ENCODE peak calls at places on chromosome 12, in seven cellular contexts. X is stimulated activated naive CD8-positive, alpha-beta T cell treated with anti-CD3 and anti-CD28 coated beads, Interleukin-15, Interleukin-2, amounts not matched to agents 100 U/mL and 50 U/mL, for 24 hours; L is LoVo; J is NCI-H2171; G is endothelial cell; K is GM04503; F is stimulated activated CD4-positive, alpha-beta T cell treated with anti-CD3 and anti-CD28 coated beads, Interleukin-1b, Interleukin-23, amount 100 ng/mL, for 48 hours. Y is an unnamed sample.

GRCh38 chr12:9134981-9135628 is 19.4 kb upstream of the A2M start:
- DNase-seq in L (no peak), K (no peak), X (peak; percentile 15), F (no peak), G (no peak), J (no peak), Y (peak; percentile 4)

GRCh38 chr12:54139030-54139429 is 49.8 kb downstream of the SMUG1 start:
- DNase-seq in G (no peak), X (no peak), F (no peak), L (no peak), J (no peak), K (no peak), Y (no peak)

GRCh38 chr12:15726029-15726756 is 63.0 kb downstream of the EPS8 start:
- DNase-seq in F (no peak), K (no peak), L (no peak), X (no peak), J (no peak), G (no peak), Y (no peak)

GRCh38 chr12:54682674-54683073 is 34.5 kb upstream of the DCD start:
- DNase-seq in G (no peak), F (no peak), L (no peak), K (no peak), J (no peak), X (no peak), Y (no peak)

GRCh38 chr12:2794261-2794735 is 472 bp upstream of the FKBP4 start:
- DNase-seq in F (peak; percentile 7), G (no peak), J (no peak), L (no peak), K (no peak), X (no peak), Y (no peak)

GRCh38 chr12:6921539-6921938 is 6.2 kb upstream of the ATN1 start:
- DNase-seq in X (no peak), J (no peak), K (no peak), G (no peak), F (no peak), L (no peak), Y (no peak)

GRCh38 chr12:64691793-64692583 is 67.2 kb downstream of the GNS start:
- DNase-seq in F (no peak), X (no peak), J (peak; percentile 97), K (no peak), L (no peak), G (no peak), Y (no peak)

GRCh38 chr12:80802652-80803051 is 85.9 kb downstream of the MYF5 start:
- DNase-seq in L (no peak), J (no peak), X (no peak), K (no peak), F (no peak), G (no peak), Y (no peak)

GRCh38 chr12:90305379-90305778 is 596.7 kb upstream of the ATP2B1 start:
- DNase-seq in G (no peak), X (no peak), J (no peak), K (no peak), L (peak; percentile 23), F (no peak), Y (no peak)

GRCh38 chr12:46400406-46400805 is 27.8 kb upstream of the SLC38A2 start:
- DNase-seq in K (no peak), J (no peak), L (no peak), G (no peak), X (no peak), F (no peak), Y (no peak)

GRCh38 chr12:49671051-49671765 is 36.0 kb downstream of the FMNL3 start:
- DNase-seq in F (peak; percentile 53), G (no peak), J (no peak), L (no peak), K (no peak), X (peak; percentile 57), Y (no peak)

GRCh38 chr12:20212658-20213387 is 155.5 kb upstream of the PDE3A start:
- DNase-seq in F (no peak), G (peak; percentile 36), K (peak; percentile 87), X (no peak), L (peak; percentile 81), J (no peak), Y (peak; percentile 98)

GRCh38 chr12:65631621-65632111 is 192.6 kb upstream of the HMGA2 start:
- DNase-seq in J (no peak), K (peak; percentile 100), F (no peak), L (peak; percentile 92), G (no peak), X (no peak), Y (peak; percentile 95)

GRCh38 chr12:91577586-91578539 is 395.2 kb upstream of the DCN start:
- DNase-seq in F (no peak), G (no peak), K (no peak), J (no peak), X (no peak), L (peak; percentile 71), Y (peak; percentile 23)

GRCh38 chr12:75786071-75786470 is 245.5 kb downstream of the PHLDA1 start:
- DNase-seq in L (no peak), F (no peak), G (no peak), K (no peak), J (no peak), X (no peak), Y (no peak)

GRCh38 chr12:98341732-98342131 is 173.7 kb upstream of the TMPO start:
- DNase-seq in G (no peak), X (no peak), F (no peak), K (no peak), L (no peak), J (no peak), Y (no peak)

GRCh38 chr12:9758119-9758518 is 2.6 kb downstream of the CD69 start:
- DNase-seq in J (no peak), F (no peak), L (no peak), K (no peak), X (no peak), G (no peak), Y (no peak)

GRCh38 chr12:131911851-131912525 is 17.1 kb upstream of the PUS1 start:
- DNase-seq in F (no peak), J (no peak), L (no peak), G (no peak), K (no peak), X (no peak), Y (no peak)

GRCh38 chr12:127677537-127678131 is 589.3 kb upstream of the TMEM132C start:
- DNase-seq in J (peak; percentile 16), X (peak; percentile 48), L (peak; percentile 73), K (peak; percentile 41), F (peak; percentile 35), G (peak; percentile 49), Y (peak; percentile 36)

GRCh38 chr12:39617887-39618286 is 1.7 kb downstream of the ABCD2 start:
- DNase-seq in K (no peak), F (no peak), J (no peak), G (no peak), X (no peak), L (no peak), Y (no peak)

GRCh38 chr12:21818627-21819026 is 44.1 kb upstream of the KCNJ8 start:
- DNase-seq in X (no peak), G (no peak), F (no peak), J (no peak), L (peak; percentile 14), K (no peak), Y (no peak)

GRCh38 chr12:20040844-20041243 is 327.5 kb upstream of the PDE3A start:
- DNase-seq in L (no peak), G (no peak), J (no peak), F (no peak), K (no peak), X (no peak), Y (no peak)

GRCh38 chr12:122182887-122183587 is at the start of gene LRRC43:
- DNase-seq in G (peak; percentile 59), L (peak; percentile 34), X (peak; percentile 40), K (no peak), J (peak; percentile 93), F (no peak), Y (no peak)

GRCh38 chr12:15662303-15662980 is 126.7 kb downstream of the EPS8 start:
- DNase-seq in J (no peak), X (no peak), K (peak; percentile 80), G (no peak), L (peak; percentile 90), F (no peak), Y (peak; percentile 91)

GRCh38 chr12:118357327-118358007 is 15.2 kb downstream of the TAOK3 start:
- DNase-seq in X (peak; percentile 58), J (no peak), K (no peak), F (peak; percentile 44), L (peak; percentile 66), G (no peak), Y (peak; percentile 56)

GRCh38 chr12:90854136-90854689 is 100.8 kb downstream of the CCER1 start:
- DNase-seq in X (no peak), G (peak; percentile 21), K (peak; percentile 10), F (no peak), J (peak; percentile 29), L (peak; percentile 69), Y (peak; percentile 31)

GRCh38 chr12:31749024-31749704 is 20.3 kb upstream of the AMN1 start:
- DNase-seq in G (no peak), X (peak; percentile 62), F (peak; percentile 77), K (peak; percentile 87), L (peak; percentile 100), J (peak; percentile 84), Y (peak; percentile 100)

GRCh38 chr12:4432878-4433820 is 12.5 kb downstream of the FGF6 start:
- DNase-seq in K (no peak), X (no peak), G (no peak), L (no peak), J (no peak), F (no peak), Y (no peak)

GRCh38 chr12:116130431-116130830 is 147.1 kb downstream of the MED13L start:
- DNase-seq in K (no peak), F (no peak), X (no peak), G (no peak), L (no peak), J (no peak), Y (no peak)

GRCh38 chr12:117060236-117060926 is 38.8 kb downstream of the TESC start:
- DNase-seq in J (no peak), K (no peak), F (no peak), X (no peak), G (no peak), L (no peak), Y (no peak)

GRCh38 chr12:68915055-68915454 is 17.9 kb downstream of the CPM start:
- DNase-seq in F (no peak), G (no peak), K (peak; percentile 89), J (no peak), X (no peak), L (no peak), Y (no peak)

GRCh38 chr12:63904653-63905052 is 60.2 kb downstream of the SRGAP1 start:
- DNase-seq in G (no peak), X (no peak), K (no peak), J (no peak), L (no peak), F (no peak), Y (no peak)